ENCODE peak calls at places on chromosome 1, in eight cellular contexts. S, Z, P, U, G, M, I and W are unnamed samples.

GRCh38 chr1:246591504-246591903 is 25.2 kb downstream of the CNST start:
- DNase-seq in U (no peak), I (no peak), P (no peak), Z (no peak), M (no peak), G (no peak), S (no peak), W (no peak)

GRCh38 chr1:212551929-212552328 is 56.6 kb upstream of the ATF3 start:
- DNase-seq in P (no peak), M (no peak), Z (no peak), U (no peak), I (no peak), G (no peak), S (no peak), W (no peak)

GRCh38 chr1:147815503-147815902 is 55.1 kb upstream of the GJA5 start:
- DNase-seq in Z (no peak), U (no peak), I (no peak), S (no peak), G (peak; percentile 15), M (no peak), P (peak; percentile 13), W (no peak)

GRCh38 chr1:31891280-31891679 is 46.9 kb downstream of the PTP4A2 start:
- DNase-seq in P (no peak), I (no peak), S (no peak), U (no peak), Z (no peak), G (peak; percentile 25), M (no peak), W (no peak)

GRCh38 chr1:116990612-116991151 is 10.9 kb upstream of the CD101 start:
- DNase-seq in I (peak; percentile 89), G (no peak), S (no peak), U (no peak), M (peak; percentile 76), Z (peak; percentile 98), P (no peak), W (no peak)

GRCh38 chr1:102970496-102971078 is 137.7 kb downstream of the COL11A1 start:
- DNase-seq in G (peak; percentile 80), S (peak; percentile 87), P (peak; percentile 9), U (peak; percentile 51), M (peak; percentile 78), I (peak; percentile 42), Z (peak; percentile 36), W (peak; percentile 86)

GRCh38 chr1:109356959-109357358 is 40.8 kb downstream of the SORT1 start:
- DNase-seq in I (no peak), M (no peak), P (no peak), U (no peak), Z (no peak), S (no peak), G (no peak), W (no peak)

GRCh38 chr1:89953072-89953626 is 41.8 kb upstream of the ZNF326 start:
- DNase-seq in I (peak; percentile 42), P (peak; percentile 37), S (peak; percentile 67), U (peak; percentile 81), Z (peak; percentile 93), M (peak; percentile 77), G (peak; percentile 95), W (peak; percentile 34)

GRCh38 chr1:9890224-9890731 is 19.8 kb downstream of the CTNNBIP1 start:
- DNase-seq in P (no peak), Z (peak; percentile 93), G (peak; percentile 94), I (peak; percentile 63), M (peak; percentile 83), U (peak; percentile 87), S (peak; percentile 80), W (peak; percentile 70)

GRCh38 chr1:206513312-206514111 is 6.2 kb downstream of the RASSF5 start:
- DNase-seq in U (no peak), Z (peak; percentile 84), S (peak; percentile 49), I (no peak), G (peak; percentile 98), M (peak; percentile 93), P (no peak), W (no peak)

GRCh38 chr1:113935970-113936369 is 6.8 kb downstream of the HIPK1 start:
- DNase-seq in P (no peak), G (no peak), Z (no peak), S (no peak), M (no peak), I (no peak), U (no peak), W (no peak)

GRCh38 chr1:117003253-117003875 is 1.8 kb downstream of the CD101 start:
- DNase-seq in U (no peak), M (no peak), Z (no peak), P (no peak), I (no peak), G (no peak), S (no peak), W (no peak)

GRCh38 chr1:12112711-12113161 is 49.6 kb downstream of the TNFRSF8 start:
- DNase-seq in U (no peak), I (no peak), Z (peak; percentile 56), S (no peak), M (no peak), G (no peak), P (no peak), W (no peak)

GRCh38 chr1:156052862-156053769 is 482 bp downstream of the UBQLN4 start:
- DNase-seq in G (peak; percentile 77), U (peak; percentile 72), M (peak; percentile 72), I (peak; percentile 76), S (peak; percentile 90), P (peak; percentile 87), Z (peak; percentile 54), W (peak; percentile 94)

DNA sequence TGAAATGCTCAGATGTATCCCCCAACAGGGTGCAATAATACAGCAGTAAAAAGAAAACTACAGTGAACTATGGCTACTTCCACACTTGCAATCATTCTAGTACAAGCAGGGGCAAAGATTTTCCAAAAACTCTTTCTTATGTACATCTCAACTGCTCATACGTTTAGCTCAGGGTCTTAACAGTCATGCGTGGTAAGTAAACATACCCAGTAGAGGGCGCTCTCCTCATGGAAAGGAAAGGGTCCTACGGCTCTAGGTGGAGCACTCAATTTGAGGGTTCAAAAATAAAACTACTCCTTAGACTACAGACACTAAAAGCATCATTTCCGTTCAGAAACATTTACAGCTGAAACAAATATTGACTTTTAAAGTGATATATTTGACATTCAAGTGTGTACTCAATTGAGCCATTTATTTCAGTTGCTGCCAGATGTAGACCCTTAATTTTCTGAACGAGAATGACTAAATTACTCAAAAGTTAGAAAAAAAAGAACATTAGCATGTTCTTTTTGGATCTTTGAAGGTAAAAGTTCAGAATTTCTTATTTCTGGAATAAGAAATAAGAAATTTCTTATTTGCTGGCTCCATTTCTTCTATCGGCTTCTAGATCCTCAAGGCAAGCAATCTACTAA is 143.4 kb downstream of the KCTD3 start:
- DNase-seq in U (peak; percentile 68), S (peak; percentile 76), M (peak; percentile 76), I (peak; percentile 3), P (peak; percentile 57), G (peak; percentile 93), Z (peak; percentile 29), W (peak; percentile 90)
- TF ChIP-seq CTCF in U (peak; percentile 59), S (peak; percentile 52), M (peak; percentile 72), I (peak; percentile 31), P (peak; percentile 66), G (peak; percentile 99), Z (peak; percentile 62), W (peak; percentile 91)

GRCh38 chr1:6870086-6870485 is 84.8 kb downstream of the CAMTA1 start:
- DNase-seq in G (no peak), S (no peak), U (no peak), Z (peak; percentile 14), I (no peak), M (peak; percentile 33), P (no peak), W (no peak)

GRCh38 chr1:6869002-6869380 is 83.7 kb downstream of the CAMTA1 start:
- DNase-seq in S (no peak), G (no peak), U (no peak), P (no peak), I (no peak), M (no peak), Z (no peak), W (peak; percentile 23)

GRCh38 chr1:6866825-6867224 is 81.6 kb downstream of the CAMTA1 start:
- DNase-seq in Z (no peak), I (no peak), G (no peak), M (no peak), P (no peak), S (no peak), U (no peak), W (peak; percentile 74)

GRCh38 chr1:6867688-6868370 is 82.6 kb downstream of the CAMTA1 start:
- DNase-seq in G (no peak), P (no peak), S (no peak), I (no peak), M (no peak), Z (no peak), U (no peak), W (peak; percentile 15)

GRCh38 chr1:6868371-6869001 is 83.2 kb downstream of the CAMTA1 start:
- DNase-seq in M (peak; percentile 23), S (no peak), P (no peak), Z (no peak), G (no peak), I (no peak), U (no peak), W (no peak)
- H3K4me2 ChIP-seq in M (peak overlapping the region; percentile 21), S (peak overlapping the region; percentile 10), P (no peak overlapping the region), Z (peak overlapping the region; percentile 41), G (no peak overlapping the region), I (no peak overlapping the region), U (no peak overlapping the region), W (peak overlapping the region; percentile 36)

DNA sequence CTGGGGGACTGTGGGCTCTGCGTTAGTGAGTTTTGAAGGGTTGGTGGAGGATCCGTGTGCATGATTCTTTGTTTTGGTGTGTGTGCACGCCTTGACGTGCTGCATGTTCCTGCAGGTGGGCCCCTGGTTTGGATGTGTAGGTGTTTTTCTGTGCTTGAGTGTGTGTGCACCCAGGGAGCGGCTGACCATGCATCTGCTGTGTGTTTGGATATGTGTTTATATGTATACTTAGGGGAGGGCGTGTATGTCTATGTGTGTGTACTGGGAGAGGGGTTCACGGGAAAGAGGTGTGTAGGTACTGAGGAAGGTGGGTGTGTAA is 1.1 kb downstream of the VANGL2 start:
- DNase-seq in U (no peak), I (no peak), Z (no peak), P (no peak), M (no peak), S (no peak), G (no peak), W (no peak)
- TF ChIP-seq EZH2 in U (no peak), I (no peak), Z (no peak), P (no peak), M (peak; percentile 70), S (no peak), G (no peak), W (no peak)

GRCh38 chr1:195733408-195733807 is 874.8 kb downstream of the KCNT2 start:
- DNase-seq in G (no peak), I (no peak), U (no peak), P (no peak), Z (no peak), M (no peak), S (no peak), W (no peak)

GRCh38 chr1:195731385-195731784 is 876.9 kb downstream of the KCNT2 start:
- DNase-seq in U (no peak), Z (no peak), G (no peak), P (no peak), I (no peak), M (no peak), S (no peak), W (no peak)

GRCh38 chr1:195735140-195735539 is 873.1 kb downstream of the KCNT2 start:
- DNase-seq in P (no peak), U (no peak), S (no peak), I (no peak), Z (no peak), G (no peak), M (no peak), W (no peak)

GRCh38 chr1:195738971-195739650 is 869.1 kb downstream of the KCNT2 start:
- DNase-seq in I (no peak), Z (peak; percentile 46), M (no peak), G (peak; percentile 14), U (no peak), P (no peak), S (no peak), W (no peak)

GRCh38 chr1:195733826-195734225 is 874.4 kb downstream of the KCNT2 start:
- DNase-seq in P (no peak), M (no peak), U (peak; percentile 21), S (peak; percentile 27), G (peak; percentile 26), I (no peak), Z (no peak), W (peak; percentile 14)
- TF ChIP-seq CTCF in P (peak; percentile 42), M (peak; percentile 20), U (peak; percentile 13), S (peak; percentile 25), G (peak; percentile 64), I (no peak), Z (peak; percentile 50), W (peak; percentile 59)